ENCODE peak calls at places on chromosomes 5 and 9, in seven cellular contexts. X, T, A, Q, V, J and D are unnamed samples.

GRCh38 chr9:108099854-108100253 is 610.3 kb upstream of the KLF4 start:
- DNase-seq in X (peak; percentile 28), T (no peak), A (no peak), Q (peak; percentile 56), V (no peak), J (peak; percentile 4), D (no peak)

GRCh38 chr9:79492092-79492995 is 79.4 kb upstream of the TLE4 start:
- DNase-seq in X (no peak), T (no peak), A (no peak), Q (no peak), V (no peak), J (peak; percentile 9), D (no peak)

GRCh38 chr5:148382961-148383360 is 797 bp upstream of the FBXO38 start:
- DNase-seq in X (no peak), T (no peak), A (no peak), Q (no peak), V (no peak), J (no peak), D (no peak)

GRCh38 chr5:135718151-135718550 is 116.3 kb upstream of the SLC25A48 start:
- DNase-seq in X (no peak), T (no peak), A (no peak), Q (peak; percentile 8), V (no peak), J (peak; percentile 50), D (no peak)

GRCh38 chr9:88753691-88754367 is 218.9 kb downstream of the NXNL2 start:
- DNase-seq in X (no peak), T (no peak), A (no peak), Q (no peak), V (no peak), J (no peak), D (no peak)

GRCh38 chr9:33166263-33167083 is 663 bp downstream of the B4GALT1 start:
- DNase-seq in X (no peak), T (no peak), A (no peak), Q (no peak), V (peak; percentile 83), J (peak; percentile 54), D (no peak)

GRCh38 chr5:178590924-178591423 is 781 bp upstream of the COL23A1 start:
- DNase-seq in X (no peak), T (peak; percentile 11), A (no peak), Q (no peak), V (no peak), J (no peak), D (no peak)

GRCh38 chr5:399296-400281 is 43.4 kb upstream of the EXOC3 start:
- DNase-seq in X (peak; percentile 97), T (peak; percentile 97), A (peak; percentile 99), Q (peak; percentile 40), V (peak; percentile 95), J (peak; percentile 95), D (peak; percentile 88)

GRCh38 chr5:171419663-171420428 is 399 bp downstream of the FGF18 start:
- DNase-seq in X (peak; percentile 17), T (no peak), A (no peak), Q (no peak), V (peak; percentile 55), J (no peak), D (no peak)

GRCh38 chr5:87147441-87147840 is 120.2 kb upstream of the RASA1 start:
- DNase-seq in X (no peak), T (no peak), A (no peak), Q (no peak), V (no peak), J (peak; percentile 27), D (no peak)

GRCh38 chr5:9502435-9502834 is 43.4 kb downstream of the SEMA5A start:
- DNase-seq in X (no peak), T (no peak), A (no peak), Q (no peak), V (no peak), J (no peak), D (no peak)

GRCh38 chr5:139985733-139986132 is 57.4 kb downstream of the NRG2 start:
- DNase-seq in X (peak; percentile 21), T (peak; percentile 63), A (no peak), Q (peak; percentile 78), V (no peak), J (peak; percentile 74), D (peak; percentile 66)

GRCh38 chr5:127206320-127207113 is 84.1 kb upstream of the MEGF10 start:
- DNase-seq in X (peak; percentile 95), T (peak; percentile 21), A (peak; percentile 82), Q (peak; percentile 26), V (no peak), J (peak; percentile 98), D (peak; percentile 42)

GRCh38 chr5:95731571-95732554 is 727 bp downstream of the RHOBTB3 start:
- DNase-seq in X (peak; percentile 55), T (no peak), A (no peak), Q (no peak), V (peak; percentile 76), J (peak; percentile 51), D (no peak)